ENCODE peak calls at places on chromosomes 7 and 10, in eight cellular contexts. One of them, this sample, is unnamed.

GRCh38 chr10:49304137-49304536 is 5.2 kb downstream of the C10orf71 start:
- DNase-seq in stimulated activated CD4-positive, alpha-beta T cell treated with anti-CD3 and anti-CD28 coated beads, Interleukin-12 subunit alpha, Interleukin-12 subunit beta, amount 100 ng/mL, for 4 hours: no peak
- DNase-seq in HuH-7: no peak
- DNase-seq in BJ: no peak
- DNase-seq in non-pigmented ciliary epithelial cell: no peak
- DNase-seq in BE2C: no peak
- DNase-seq in T-helper 9 cell: no peak
- DNase-seq in WTC11: no peak
- DNase-seq in this sample: no peak

GRCh38 chr10:74194999-74195398 is 44.0 kb downstream of the ADK start:
- DNase-seq in stimulated activated CD4-positive, alpha-beta T cell treated with anti-CD3 and anti-CD28 coated beads, Interleukin-12 subunit alpha, Interleukin-12 subunit beta, amount 100 ng/mL, for 4 hours: no peak
- DNase-seq in HuH-7: no peak
- DNase-seq in BJ: no peak
- DNase-seq in non-pigmented ciliary epithelial cell: no peak
- DNase-seq in BE2C: no peak
- DNase-seq in T-helper 9 cell: no peak
- DNase-seq in WTC11: no peak
- DNase-seq in this sample: no peak

GRCh38 chr7:80883188-80884025 is 35.4 kb downstream of the SEMA3C start:
- DNase-seq in stimulated activated CD4-positive, alpha-beta T cell treated with anti-CD3 and anti-CD28 coated beads, Interleukin-12 subunit alpha, Interleukin-12 subunit beta, amount 100 ng/mL, for 4 hours: no peak
- DNase-seq in HuH-7: no peak
- DNase-seq in BJ: peak; percentile 100
- DNase-seq in non-pigmented ciliary epithelial cell: peak; percentile 98
- DNase-seq in BE2C: peak; percentile 30
- DNase-seq in T-helper 9 cell: no peak
- DNase-seq in WTC11: no peak
- DNase-seq in this sample: peak; percentile 64

GRCh38 chr7:17681965-17682364 is 258.3 kb downstream of the SNX13 start:
- DNase-seq in stimulated activated CD4-positive, alpha-beta T cell treated with anti-CD3 and anti-CD28 coated beads, Interleukin-12 subunit alpha, Interleukin-12 subunit beta, amount 100 ng/mL, for 4 hours: no peak
- DNase-seq in HuH-7: no peak
- DNase-seq in BJ: no peak
- DNase-seq in non-pigmented ciliary epithelial cell: no peak
- DNase-seq in BE2C: no peak
- DNase-seq in T-helper 9 cell: no peak
- DNase-seq in WTC11: no peak
- DNase-seq in this sample: no peak

GRCh38 chr10:5818894-5819293 is 5.7 kb upstream of the GDI2 start:
- DNase-seq in stimulated activated CD4-positive, alpha-beta T cell treated with anti-CD3 and anti-CD28 coated beads, Interleukin-12 subunit alpha, Interleukin-12 subunit beta, amount 100 ng/mL, for 4 hours: no peak
- DNase-seq in HuH-7: no peak
- DNase-seq in BJ: no peak
- DNase-seq in non-pigmented ciliary epithelial cell: no peak
- DNase-seq in BE2C: no peak
- DNase-seq in T-helper 9 cell: no peak
- DNase-seq in WTC11: no peak
- DNase-seq in this sample: no peak

GRCh38 chr10:43679509-43679908 is 30.8 kb upstream of the ZNF32 start:
- DNase-seq in stimulated activated CD4-positive, alpha-beta T cell treated with anti-CD3 and anti-CD28 coated beads, Interleukin-12 subunit alpha, Interleukin-12 subunit beta, amount 100 ng/mL, for 4 hours: no peak
- DNase-seq in HuH-7: no peak
- DNase-seq in BJ: no peak
- DNase-seq in non-pigmented ciliary epithelial cell: no peak
- DNase-seq in BE2C: no peak
- DNase-seq in T-helper 9 cell: no peak
- DNase-seq in WTC11: no peak
- DNase-seq in this sample: no peak

GRCh38 chr10:27568196-27569175 is 64.4 kb downstream of the RAB18 start:
- DNase-seq in stimulated activated CD4-positive, alpha-beta T cell treated with anti-CD3 and anti-CD28 coated beads, Interleukin-12 subunit alpha, Interleukin-12 subunit beta, amount 100 ng/mL, for 4 hours: no peak
- DNase-seq in HuH-7: no peak
- DNase-seq in BJ: no peak
- DNase-seq in non-pigmented ciliary epithelial cell: no peak
- DNase-seq in BE2C: no peak
- DNase-seq in T-helper 9 cell: no peak
- DNase-seq in WTC11: no peak
- DNase-seq in this sample: no peak

GRCh38 chr10:119687192-119688032 is 36.2 kb downstream of the BAG3 start:
- DNase-seq in stimulated activated CD4-positive, alpha-beta T cell treated with anti-CD3 and anti-CD28 coated beads, Interleukin-12 subunit alpha, Interleukin-12 subunit beta, amount 100 ng/mL, for 4 hours: no peak
- DNase-seq in HuH-7: no peak
- DNase-seq in BJ: no peak
- DNase-seq in non-pigmented ciliary epithelial cell: no peak
- DNase-seq in BE2C: no peak
- DNase-seq in T-helper 9 cell: no peak
- DNase-seq in WTC11: peak; percentile 87
- DNase-seq in this sample: peak; percentile 33

GRCh38 chr7:127854383-127854782 is 176.9 kb downstream of the LRRC4 start:
- DNase-seq in stimulated activated CD4-positive, alpha-beta T cell treated with anti-CD3 and anti-CD28 coated beads, Interleukin-12 subunit alpha, Interleukin-12 subunit beta, amount 100 ng/mL, for 4 hours: no peak
- DNase-seq in HuH-7: no peak
- DNase-seq in BJ: no peak
- DNase-seq in non-pigmented ciliary epithelial cell: no peak
- DNase-seq in BE2C: no peak
- DNase-seq in T-helper 9 cell: no peak
- DNase-seq in WTC11: no peak
- DNase-seq in this sample: no peak

GRCh38 chr10:121597504-121598241 is 571 bp downstream of the FGFR2 start:
- DNase-seq in stimulated activated CD4-positive, alpha-beta T cell treated with anti-CD3 and anti-CD28 coated beads, Interleukin-12 subunit alpha, Interleukin-12 subunit beta, amount 100 ng/mL, for 4 hours: no peak
- DNase-seq in HuH-7: peak; percentile 59
- DNase-seq in BJ: no peak
- DNase-seq in non-pigmented ciliary epithelial cell: no peak
- DNase-seq in BE2C: peak; percentile 16
- DNase-seq in T-helper 9 cell: no peak
- DNase-seq in WTC11: peak; percentile 51
- DNase-seq in this sample: peak; percentile 39

GRCh38 chr10:83942410-83942809 is 196.9 kb upstream of the GHITM start:
- DNase-seq in stimulated activated CD4-positive, alpha-beta T cell treated with anti-CD3 and anti-CD28 coated beads, Interleukin-12 subunit alpha, Interleukin-12 subunit beta, amount 100 ng/mL, for 4 hours: no peak
- DNase-seq in HuH-7: no peak
- DNase-seq in BJ: no peak
- DNase-seq in non-pigmented ciliary epithelial cell: no peak
- DNase-seq in BE2C: no peak
- DNase-seq in T-helper 9 cell: no peak
- DNase-seq in WTC11: no peak
- DNase-seq in this sample: no peak

GRCh38 chr10:113625461-113626186 is 38.2 kb downstream of the NRAP start:
- DNase-seq in stimulated activated CD4-positive, alpha-beta T cell treated with anti-CD3 and anti-CD28 coated beads, Interleukin-12 subunit alpha, Interleukin-12 subunit beta, amount 100 ng/mL, for 4 hours: no peak
- DNase-seq in HuH-7: no peak
- DNase-seq in BJ: no peak
- DNase-seq in non-pigmented ciliary epithelial cell: no peak
- DNase-seq in BE2C: no peak
- DNase-seq in T-helper 9 cell: no peak
- DNase-seq in WTC11: no peak
- DNase-seq in this sample: no peak

GRCh38 chr10:48526371-48526821 is 78.5 kb downstream of the ARHGAP22 start:
- DNase-seq in stimulated activated CD4-positive, alpha-beta T cell treated with anti-CD3 and anti-CD28 coated beads, Interleukin-12 subunit alpha, Interleukin-12 subunit beta, amount 100 ng/mL, for 4 hours: no peak
- DNase-seq in HuH-7: no peak
- DNase-seq in BJ: peak; percentile 89
- DNase-seq in non-pigmented ciliary epithelial cell: peak; percentile 57
- DNase-seq in BE2C: no peak
- DNase-seq in T-helper 9 cell: no peak
- DNase-seq in WTC11: no peak
- DNase-seq in this sample: peak; percentile 31

GRCh38 chr7:132124575-132124974 is 451.7 kb downstream of the PLXNA4 start:
- DNase-seq in stimulated activated CD4-positive, alpha-beta T cell treated with anti-CD3 and anti-CD28 coated beads, Interleukin-12 subunit alpha, Interleukin-12 subunit beta, amount 100 ng/mL, for 4 hours: no peak
- DNase-seq in HuH-7: no peak
- DNase-seq in BJ: no peak
- DNase-seq in non-pigmented ciliary epithelial cell: no peak
- DNase-seq in BE2C: no peak
- DNase-seq in T-helper 9 cell: no peak
- DNase-seq in WTC11: no peak
- DNase-seq in this sample: no peak